ENCODE peak calls at places on chromosomes 13 and 19, in five cellular contexts. H, X, C, I and S are unnamed samples.

GRCh38 chr13:78610381-78610883 is 7.1 kb upstream of the POU4F1 start:
- DNase-seq in H (no peak), X (no peak), C (peak), I (no peak), S (no peak)

GRCh38 chr13:30870049-30870884 is 35.8 kb upstream of the MEDAG start:
- DNase-seq in H (peak), X (no peak), C (peak), I (peak), S (peak)

GRCh38 chr13:53781941-53782340 is 753.3 kb downstream of the OLFM4 start:
- DNase-seq in H (no peak), X (no peak), C (no peak), I (no peak), S (no peak)

GRCh38 chr19:30570194-30570593 is 198.0 kb downstream of the ZNF536 start:
- DNase-seq in H (no peak), X (no peak), C (no peak), I (no peak), S (no peak)

GRCh38 chr13:61812286-61812685 is 396.6 kb upstream of the PCDH20 start:
- DNase-seq in H (no peak), X (no peak), C (no peak), I (no peak), S (no peak)

GRCh38 chr13:114067886-114068722 is 64.3 kb downstream of the RASA3 start:
- DNase-seq in H (peak), X (no peak), C (no peak), I (no peak), S (no peak)

GRCh38 chr19:44476559-44477408 is 23.5 kb downstream of the ZNF180 start:
- DNase-seq in H (no peak), X (no peak), C (peak), I (no peak), S (no peak)

GRCh38 chr19:30881281-30881680 is 468.0 kb downstream of the TSHZ3 start:
- DNase-seq in H (no peak), X (no peak), C (no peak), I (no peak), S (no peak)

GRCh38 chr19:12866416-12867119 is 14.7 kb downstream of the DNASE2 start:
- DNase-seq in H (no peak), X (no peak), C (no peak), I (no peak), S (no peak)

GRCh38 chr19:40611096-40611495 is 9.9 kb downstream of the LTBP4 start:
- DNase-seq in H (no peak), X (no peak), C (no peak), I (no peak), S (no peak)

GRCh38 chr13:37747071-37747612 is 122.4 kb downstream of the TRPC4 start:
- DNase-seq in H (no peak), X (no peak), C (peak), I (no peak), S (no peak)

GRCh38 chr13:27172495-27172842 is 858 bp upstream of the USP12 start:
- DNase-seq in H (no peak), X (no peak), C (peak), I (no peak), S (no peak)

GRCh38 chr13:79901336-79901735 is 420.4 kb downstream of the NDFIP2 start:
- DNase-seq in H (no peak), X (no peak), C (peak), I (no peak), S (no peak)

GRCh38 chr19:30566681-30567420 is 194.7 kb downstream of the ZNF536 start:
- DNase-seq in H (no peak), X (no peak), C (no peak), I (no peak), S (no peak)

GRCh38 chr19:16025108-16026101 is 50.9 kb upstream of the TPM4 start:
- DNase-seq in H (no peak), X (no peak), C (peak), I (no peak), S (no peak)

GRCh38 chr13:91722267-91722884 is 324.0 kb downstream of the GPC5 start:
- DNase-seq in H (no peak), X (no peak), C (peak), I (no peak), S (no peak)

GRCh38 chr19:315811-316210 is 24.6 kb upstream of the PLPP2 start:
- DNase-seq in H (no peak), X (no peak), C (no peak), I (no peak), S (no peak)

GRCh38 chr13:24381539-24382265 is 72.3 kb downstream of the C1QTNF9 start:
- DNase-seq in H (no peak), X (no peak), C (peak), I (no peak), S (no peak)

GRCh38 chr13:94390881-94391280 is 88.6 kb downstream of the DCT start:
- DNase-seq in H (no peak), X (no peak), C (peak), I (no peak), S (no peak)

GRCh38 chr19:3494559-3494958 is 5.9 kb downstream of the DOHH start:
- DNase-seq in H (no peak), X (no peak), C (no peak), I (no peak), S (no peak)

GRCh38 chr13:46168818-46169217 is 13.2 kb downstream of the LCP1 start:
- DNase-seq in H (no peak), X (no peak), C (no peak), I (no peak), S (no peak)

GRCh38 chr19:43726736-43727592 is 11.1 kb downstream of the IRGC start:
- DNase-seq in H (no peak), X (no peak), C (no peak), I (no peak), S (no peak)

GRCh38 chr13:35826626-35827254 is 304.4 kb downstream of the DCLK1 start:
- DNase-seq in H (no peak), X (no peak), C (no peak), I (no peak), S (no peak)

GRCh38 chr13:91904597-91904996 is 506.2 kb downstream of the GPC5 start:
- DNase-seq in H (no peak), X (no peak), C (no peak), I (no peak), S (no peak)

GRCh38 chr19:13795595-13796300 is 505 bp downstream of the ZSWIM4 start:
- DNase-seq in H (no peak), X (peak), C (peak), I (no peak), S (no peak)

GRCh38 chr19:45693168-45693788 is 812 bp downstream of the QPCTL start:
- DNase-seq in H (peak), X (peak), C (peak), I (peak), S (peak)

GRCh38 chr13:36261976-36262375 is 35.6 kb downstream of the CCDC169 start:
- DNase-seq in H (no peak), X (no peak), C (no peak), I (no peak), S (no peak)

GRCh38 chr13:50838701-50839100 is 4.8 kb downstream of the DLEU7 start:
- DNase-seq in H (no peak), X (no peak), C (no peak), I (no peak), S (no peak)

GRCh38 chr13:30864352-30865130 is 41.5 kb upstream of the MEDAG start:
- DNase-seq in H (peak), X (no peak), C (peak), I (no peak), S (no peak)

GRCh38 chr19:52748336-52748950 is 13.6 kb upstream of the ZNF611 start:
- DNase-seq in H (peak), X (no peak), C (peak), I (no peak), S (no peak)

GRCh38 chr19:7386308-7386707 is 37.6 kb downstream of the ARHGEF18 start:
- DNase-seq in H (no peak), X (no peak), C (no peak), I (no peak), S (no peak)

GRCh38 chr13:82356667-82357066 is 1525.6 kb downstream of the SLITRK1 start:
- DNase-seq in H (no peak), X (no peak), C (no peak), I (no peak), S (no peak)

GRCh38 chr19:34044011-34044410 is 128.3 kb upstream of the LSM14A start:
- DNase-seq in H (no peak), X (no peak), C (no peak), I (no peak), S (no peak)

GRCh38 chr19:6010107-6010506 is 32.2 kb upstream of the RANBP3 start:
- DNase-seq in H (no peak), X (no peak), C (no peak), I (no peak), S (no peak)

GRCh38 chr13:23609414-23610186 is 39.4 kb downstream of the TNFRSF19 start:
- DNase-seq in H (peak), X (no peak), C (peak), I (no peak), S (peak)

GRCh38 chr13:39847336-39847735 is 191.9 kb downstream of the COG6 start:
- DNase-seq in H (no peak), X (no peak), C (no peak), I (no peak), S (no peak)

GRCh38 chr13:59906413-59907027 is 257.2 kb downstream of the DIAPH3 start:
- DNase-seq in H (no peak), X (no peak), C (peak), I (no peak), S (no peak)

GRCh38 chr19:17095141-17095919 is 19.8 kb downstream of the MYO9B start:
- DNase-seq in H (peak), X (peak), C (peak), I (peak), S (no peak)
- H3K4me3 ChIP-seq in H (no peak), X (no peak), C (no peak), I (peak), S (no peak)

GRCh38 chr19:1402411-1403070 is 1.2 kb upstream of the GAMT start:
- DNase-seq in H (no peak), X (no peak), C (no peak), I (no peak), S (no peak)
- H3K4me3 ChIP-seq in H (no peak), X (no peak), C (no peak), I (no peak), S (no peak)

GRCh38 chr13:42424182-42424581 is 149.8 kb upstream of the TNFSF11 start:
- DNase-seq in H (no peak), X (no peak), C (no peak), I (no peak), S (no peak)
- H3K4me3 ChIP-seq in H (no peak), X (no peak), C (no peak), I (no peak), S (no peak)

GRCh38 chr19:36112678-36113077 is 1.7 kb downstream of the OVOL3 start:
- DNase-seq in H (no peak), X (no peak), C (no peak), I (no peak), S (no peak)

GRCh38 chr19:36113425-36113824 is 1.2 kb downstream of the POLR2I start:
- DNase-seq in H (no peak), X (no peak), C (no peak), I (no peak), S (no peak)

GRCh38 chr19:36115453-36116343 is at the start of gene TBCB:
- DNase-seq in H (peak), X (no peak), C (peak), I (peak), S (peak)

GRCh38 chr19:36114763-36115452 is at the start of gene POLR2I:
- DNase-seq in H (peak), X (peak), C (peak), I (peak), S (peak)

GRCh38 chr19:36113895-36114762 is 546 bp downstream of the POLR2I start:
- DNase-seq in H (no peak), X (no peak), C (peak), I (no peak), S (no peak)
- H3K4me3 ChIP-seq in H (peak), X (peak), C (peak), I (peak), S (peak)

GRCh38 chr13:112931028-112931934 is 37.7 kb upstream of the MCF2L start:
- DNase-seq in H (no peak), X (no peak), C (peak), I (no peak), S (no peak)

GRCh38 chr13:112928020-112928931 is 40.7 kb upstream of the MCF2L start:
- DNase-seq in H (no peak), X (no peak), C (no peak), I (no peak), S (no peak)

GRCh38 chr13:112930192-112930591 is 38.8 kb upstream of the MCF2L start:
- DNase-seq in H (no peak), X (no peak), C (no peak), I (no peak), S (no peak)

GRCh38 chr13:112928958-112929777 is 39.8 kb upstream of the MCF2L start:
- DNase-seq in H (no peak), X (peak), C (peak), I (no peak), S (no peak)

DNA sequence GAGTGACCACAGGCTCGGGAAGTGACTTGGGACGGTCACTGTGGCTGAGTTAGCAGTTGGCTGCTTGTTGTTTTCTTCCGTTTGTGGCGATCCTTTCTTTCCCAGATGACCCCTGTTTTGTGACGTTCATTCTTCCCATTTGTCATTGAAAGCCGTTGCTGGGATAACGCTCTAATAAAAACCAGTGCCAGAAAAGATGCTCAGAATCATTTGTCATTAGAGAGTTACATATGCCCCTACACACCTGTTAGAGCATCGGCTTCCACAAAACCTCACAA is 39.3 kb upstream of the MCF2L start:
- DNase-seq in H (no peak), X (no peak), C (no peak), I (no peak), S (no peak)
- H3K4me3 ChIP-seq in H (no peak), X (peak), C (no peak), I (no peak), S (no peak)

DNA sequence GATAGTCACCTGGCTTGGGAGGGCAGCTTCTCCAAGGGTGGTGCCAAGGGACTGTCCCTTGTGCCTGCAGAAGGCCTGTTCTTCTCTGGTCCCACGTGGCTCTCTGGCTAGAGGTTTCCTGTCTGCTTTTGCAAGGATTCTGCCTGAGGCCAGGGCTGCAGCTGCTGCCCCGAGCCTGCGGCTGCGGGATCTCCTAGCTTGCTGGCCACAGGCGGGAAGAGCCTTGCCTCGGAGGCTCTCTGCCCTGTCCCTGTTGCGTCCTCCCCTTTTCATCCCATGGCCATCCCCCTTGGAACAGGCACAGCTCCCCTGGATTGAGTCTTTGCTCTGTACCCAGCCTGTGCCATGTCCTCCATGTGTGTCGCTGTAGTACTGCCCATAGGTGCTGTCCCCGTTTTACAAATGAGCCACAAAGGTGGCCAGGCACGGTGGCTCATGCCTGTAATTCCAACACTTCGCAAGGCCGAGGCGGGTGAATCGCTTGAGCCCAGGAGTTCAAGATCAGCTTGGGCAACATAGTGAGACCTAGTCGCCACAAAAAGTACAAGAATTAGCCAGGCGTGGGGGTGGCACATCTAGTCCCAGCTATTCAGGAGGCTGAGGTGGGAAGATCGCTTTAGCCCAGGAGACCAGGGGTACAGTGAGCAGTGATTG is 9.1 kb downstream of the IRF3 start:
- DNase-seq in H (no peak), X (no peak), C (no peak), I (no peak), S (no peak)
- H3K4me3 ChIP-seq in H (no peak), X (no peak), C (no peak), I (no peak), S (no peak)